ENCODE peak calls at places on chromosome 14, in four cellular contexts. One of them, this sample, is unnamed.
A peak's percentile ranks its signal among the peaks of the same experiment; 100 is the strongest.

GRCh38 chr14:66405158-66405557 is 81.0 kb upstream of the CCDC196 start:
- DNase-seq in HCT116: no peak
- DNase-seq in cardiac muscle cell: peak; percentile 67
- DNase-seq in PC-9: no peak
- DNase-seq in this sample: no peak

GRCh38 chr14:69093551-69094421 is 59.1 kb downstream of the DCAF5 start:
- DNase-seq in PC-9: peak; percentile 33
- DNase-seq in HCT116: no peak
- DNase-seq in cardiac muscle cell: peak; percentile 86
- DNase-seq in this sample: peak; percentile 38

GRCh38 chr14:91904483-91904882 is 37.1 kb upstream of the TC2N start:
- DNase-seq in HCT116: no peak
- DNase-seq in PC-9: no peak
- DNase-seq in cardiac muscle cell: no peak
- DNase-seq in this sample: no peak

GRCh38 chr14:74868739-74869138 is 7.2 kb downstream of the PROX2 start:
- DNase-seq in cardiac muscle cell: no peak
- DNase-seq in HCT116: no peak
- DNase-seq in PC-9: no peak
- DNase-seq in this sample: no peak

GRCh38 chr14:100531591-100532121 is 55.6 kb downstream of the BEGAIN start:
- DNase-seq in cardiac muscle cell: no peak
- DNase-seq in PC-9: no peak
- DNase-seq in HCT116: no peak
- DNase-seq in this sample: no peak

GRCh38 chr14:26598081-26598671 is 343 bp upstream of the NOVA1 start:
- DNase-seq in cardiac muscle cell: peak; percentile 97
- DNase-seq in PC-9: peak; percentile 60
- DNase-seq in HCT116: no peak
- DNase-seq in this sample: peak; percentile 75

GRCh38 chr14:45641541-45641940 is 388.5 kb upstream of the MIS18BP1 start:
- DNase-seq in HCT116: no peak
- DNase-seq in cardiac muscle cell: no peak
- DNase-seq in PC-9: no peak
- DNase-seq in this sample: no peak

GRCh38 chr14:100899841-100900771 is 3.4 kb downstream of the RTL1 start:
- DNase-seq in cardiac muscle cell: peak; percentile 19
- DNase-seq in HCT116: no peak
- DNase-seq in PC-9: no peak
- DNase-seq in this sample: no peak

GRCh38 chr14:68568907-68569545 is 223.8 kb downstream of the ZFP36L1 start:
- DNase-seq in cardiac muscle cell: no peak
- DNase-seq in PC-9: no peak
- DNase-seq in HCT116: no peak
- DNase-seq in this sample: no peak

GRCh38 chr14:32565256-32565655 is 236.2 kb downstream of the AKAP6 start:
- DNase-seq in HCT116: no peak
- DNase-seq in cardiac muscle cell: no peak
- DNase-seq in PC-9: no peak
- DNase-seq in this sample: no peak

GRCh38 chr14:71549421-71549820 is 382.8 kb upstream of the RGS6 start:
- DNase-seq in HCT116: no peak
- DNase-seq in cardiac muscle cell: no peak
- DNase-seq in PC-9: no peak
- DNase-seq in this sample: no peak

GRCh38 chr14:105783707-105784106 is 257.3 kb downstream of the TMEM121 start:
- DNase-seq in HCT116: no peak
- DNase-seq in PC-9: no peak
- DNase-seq in cardiac muscle cell: no peak
- DNase-seq in this sample: no peak

GRCh38 chr14:101055776-101056374 is 152.4 kb upstream of the RTL1 start:
- DNase-seq in cardiac muscle cell: no peak
- DNase-seq in PC-9: no peak
- DNase-seq in HCT116: no peak
- DNase-seq in this sample: no peak

GRCh38 chr14:99327458-99328250 is 55.7 kb upstream of the BCL11B start:
- DNase-seq in PC-9: no peak
- DNase-seq in cardiac muscle cell: no peak
- DNase-seq in HCT116: no peak
- DNase-seq in this sample: peak; percentile 78

GRCh38 chr14:55438066-55438683 is 2.2 kb downstream of the TBPL2 start:
- DNase-seq in PC-9: no peak
- DNase-seq in HCT116: peak; percentile 57
- DNase-seq in cardiac muscle cell: peak; percentile 78
- DNase-seq in this sample: peak; percentile 49

GRCh38 chr14:68976160-68977067 is 2.7 kb downstream of the ACTN1 start:
- DNase-seq in cardiac muscle cell: peak; percentile 40
- DNase-seq in PC-9: no peak
- DNase-seq in HCT116: no peak
- DNase-seq in this sample: peak; percentile 50

GRCh38 chr14:32259368-32260013 is 56.4 kb upstream of the RNU6-8 start:
- DNase-seq in PC-9: peak; percentile 33
- DNase-seq in cardiac muscle cell: peak; percentile 30
- DNase-seq in HCT116: peak; percentile 56
- DNase-seq in this sample: peak; percentile 55

GRCh38 chr14:76937181-76938091 is 91.1 kb downstream of the IRF2BPL start:
- DNase-seq in cardiac muscle cell: peak; percentile 91
- DNase-seq in PC-9: no peak
- DNase-seq in HCT116: no peak
- DNase-seq in this sample: no peak

GRCh38 chr14:55005071-55005470 is 21.8 kb downstream of the WDHD1 start:
- DNase-seq in HCT116: no peak
- DNase-seq in PC-9: no peak
- DNase-seq in cardiac muscle cell: no peak
- DNase-seq in this sample: no peak

GRCh38 chr14:51239813-51240803 is at the start of gene TMX1:
- DNase-seq in PC-9: peak; percentile 94
- DNase-seq in HCT116: peak; percentile 97
- DNase-seq in cardiac muscle cell: peak; percentile 99
- DNase-seq in this sample: peak; percentile 97

GRCh38 chr14:74967618-74968017 is 12.2 kb upstream of the PGF start:
- DNase-seq in cardiac muscle cell: no peak
- DNase-seq in PC-9: no peak
- DNase-seq in HCT116: no peak
- DNase-seq in this sample: no peak

GRCh38 chr14:43539210-43539609 is 967.9 kb downstream of the FSCB start:
- DNase-seq in HCT116: peak; percentile 1
- DNase-seq in cardiac muscle cell: peak; percentile 32
- DNase-seq in PC-9: peak; percentile 5
- DNase-seq in this sample: peak; percentile 45

GRCh38 chr14:93033983-93034670 is 81.6 kb downstream of the ITPK1 start:
- DNase-seq in PC-9: no peak
- DNase-seq in HCT116: no peak
- DNase-seq in cardiac muscle cell: no peak
- DNase-seq in this sample: no peak

GRCh38 chr14:34797747-34798583 is 77.2 kb downstream of the BAZ1A start:
- DNase-seq in PC-9: no peak
- DNase-seq in HCT116: no peak
- DNase-seq in cardiac muscle cell: no peak
- DNase-seq in this sample: peak; percentile 64

GRCh38 chr14:58969951-58970751 is 218.3 kb upstream of the DAAM1 start:
- DNase-seq in HCT116: no peak
- DNase-seq in PC-9: no peak
- DNase-seq in cardiac muscle cell: peak; percentile 44
- DNase-seq in this sample: no peak

GRCh38 chr14:20886091-20886490 is 5.1 kb upstream of the RNASE3 start:
- DNase-seq in HCT116: no peak
- DNase-seq in PC-9: no peak
- DNase-seq in cardiac muscle cell: no peak
- DNase-seq in this sample: no peak

GRCh38 chr14:91509878-91510170 is 286 bp downstream of the PPP4R3A start:
- DNase-seq in HCT116: no peak
- DNase-seq in PC-9: no peak
- DNase-seq in cardiac muscle cell: no peak
- DNase-seq in this sample: no peak

GRCh38 chr14:103185051-103186027 is 62.1 kb downstream of the TNFAIP2 start:
- DNase-seq in cardiac muscle cell: peak; percentile 51
- DNase-seq in HCT116: peak; percentile 40
- DNase-seq in PC-9: peak; percentile 49
- DNase-seq in this sample: no peak

GRCh38 chr14:92456215-92457017 is 57.2 kb upstream of the RIN3 start:
- DNase-seq in cardiac muscle cell: peak; percentile 86
- DNase-seq in HCT116: peak; percentile 50
- DNase-seq in PC-9: peak; percentile 35
- DNase-seq in this sample: no peak

DNA sequence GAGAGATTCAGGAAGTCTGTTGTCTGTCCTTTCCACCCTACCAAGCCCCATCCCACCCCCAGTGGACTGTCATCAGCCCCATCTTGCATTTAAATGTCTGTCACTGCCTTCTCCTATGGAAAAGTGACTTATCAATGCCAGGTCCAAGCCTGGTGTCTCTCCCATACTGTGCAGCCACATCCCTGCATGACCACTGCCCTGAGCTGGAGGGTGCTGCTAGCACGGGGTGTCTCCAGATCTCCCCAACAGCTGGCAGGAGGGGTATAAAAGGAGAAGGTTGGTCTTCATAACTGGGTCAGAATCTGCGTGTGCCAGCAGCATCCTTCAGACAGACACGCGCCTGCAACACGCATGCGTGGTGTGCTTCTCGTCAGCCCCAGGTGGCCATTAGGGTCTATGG is 154.4 kb upstream of the HIF1A start:
- DNase-seq in cardiac muscle cell: no peak
- DNase-seq in PC-9: no peak
- DNase-seq in HCT116: no peak
- DNase-seq in this sample: no peak
- H3K4me1 ChIP-seq in cardiac muscle cell: peaks cover 24% of the 10 kb centered on the region
- H3K4me1 ChIP-seq in PC-9: peaks cover 39% of the 10 kb centered on the region
- H3K4me1 ChIP-seq in HCT116: peaks cover 34% of the 10 kb centered on the region
- H3K4me1 ChIP-seq in this sample: peaks cover 29% of the 10 kb centered on the region

DNA sequence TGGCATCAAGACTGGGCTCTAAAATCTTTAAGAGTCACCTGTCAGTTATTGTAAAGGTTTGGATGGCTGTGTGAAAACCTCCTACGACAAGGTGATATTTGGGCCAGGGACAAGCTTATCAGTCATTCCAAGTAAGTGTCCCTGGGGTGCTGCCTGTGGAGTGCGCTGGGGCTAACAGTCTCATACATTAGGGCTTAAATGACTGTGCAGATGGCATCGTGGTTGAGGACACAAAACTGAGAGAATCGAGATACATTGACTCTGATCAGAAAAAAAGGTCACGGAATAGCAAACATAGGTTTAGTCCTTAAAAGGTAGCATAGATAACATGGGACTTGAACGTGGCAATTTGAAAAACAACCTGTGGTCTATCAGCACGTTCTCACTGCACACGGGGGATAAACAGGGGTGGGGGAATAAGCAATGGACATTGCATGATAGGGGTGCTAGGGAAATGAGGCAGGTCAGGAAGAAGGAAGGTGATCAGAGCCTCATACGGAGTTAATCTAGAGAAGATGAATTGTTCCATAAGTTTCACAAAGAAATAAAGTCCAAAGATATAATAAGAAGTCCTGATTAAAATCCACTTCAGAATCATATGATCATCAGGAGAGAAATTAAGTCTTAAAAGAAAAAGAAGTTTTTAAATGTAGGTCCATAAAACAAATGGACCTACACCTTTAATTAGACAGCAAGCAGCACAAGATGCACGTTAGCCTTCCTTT is 100.3 kb downstream of the DAD1 start:
- DNase-seq in cardiac muscle cell: no peak
- DNase-seq in PC-9: no peak
- DNase-seq in HCT116: no peak
- DNase-seq in this sample: no peak
- H3K4me3 ChIP-seq in cardiac muscle cell: no peak overlapping the region
- H3K4me3 ChIP-seq in PC-9: no peak overlapping the region
- H3K4me3 ChIP-seq in HCT116: no peak overlapping the region
- H3K4me3 ChIP-seq in this sample: no peak overlapping the region

GRCh38 chr14:73521229-73521628 is 15.7 kb upstream of the ACOT1 start:
- DNase-seq in HCT116: no peak
- DNase-seq in PC-9: no peak
- DNase-seq in cardiac muscle cell: no peak
- DNase-seq in this sample: no peak
- TF ChIP-seq CTCF in HCT116: no peak
- TF ChIP-seq CTCF in PC-9: no peak
- TF ChIP-seq CTCF in cardiac muscle cell: no peak
- TF ChIP-seq CTCF in this sample: no peak

GRCh38 chr14:49863483-49864262 is 11.1 kb upstream of the NEMF start:
- DNase-seq in HCT116: no peak
- DNase-seq in cardiac muscle cell: no peak
- DNase-seq in PC-9: no peak
- DNase-seq in this sample: no peak
- H3K4me1 ChIP-seq in HCT116: peaks cover 15% of the 10 kb centered on the region
- H3K4me1 ChIP-seq in cardiac muscle cell: peaks cover 14% of the 10 kb centered on the region
- H3K4me1 ChIP-seq in PC-9: peaks cover 42% of the 10 kb centered on the region
- H3K4me1 ChIP-seq in this sample: peaks cover 7% of the 10 kb centered on the region

GRCh38 chr14:64720190-64720589 is 16.0 kb downstream of the PLEKHG3 start:
- DNase-seq in HCT116: peak; percentile 93
- DNase-seq in cardiac muscle cell: no peak
- DNase-seq in PC-9: peak; percentile 78
- DNase-seq in this sample: no peak

GRCh38 chr14:64717870-64718269 is 13.6 kb downstream of the PLEKHG3 start:
- DNase-seq in cardiac muscle cell: no peak
- DNase-seq in HCT116: no peak
- DNase-seq in PC-9: peak; percentile 87
- DNase-seq in this sample: no peak

GRCh38 chr14:64718762-64719161 is 14.5 kb downstream of the PLEKHG3 start:
- DNase-seq in cardiac muscle cell: no peak
- DNase-seq in PC-9: no peak
- DNase-seq in HCT116: no peak
- DNase-seq in this sample: no peak

GRCh38 chr14:64721391-64721791 is 17.2 kb downstream of the PLEKHG3 start:
- DNase-seq in PC-9: peak; percentile 59
- DNase-seq in HCT116: no peak
- DNase-seq in cardiac muscle cell: peak; percentile 49
- DNase-seq in this sample: no peak

GRCh38 chr14:64719601-64720000 is 15.4 kb downstream of the PLEKHG3 start:
- DNase-seq in PC-9: no peak
- DNase-seq in HCT116: no peak
- DNase-seq in cardiac muscle cell: no peak
- DNase-seq in this sample: no peak
- H3K4me3 ChIP-seq in PC-9: peak overlapping the region; percentile 11
- H3K4me3 ChIP-seq in HCT116: no peak overlapping the region
- H3K4me3 ChIP-seq in cardiac muscle cell: no peak overlapping the region
- H3K4me3 ChIP-seq in this sample: no peak overlapping the region

DNA sequence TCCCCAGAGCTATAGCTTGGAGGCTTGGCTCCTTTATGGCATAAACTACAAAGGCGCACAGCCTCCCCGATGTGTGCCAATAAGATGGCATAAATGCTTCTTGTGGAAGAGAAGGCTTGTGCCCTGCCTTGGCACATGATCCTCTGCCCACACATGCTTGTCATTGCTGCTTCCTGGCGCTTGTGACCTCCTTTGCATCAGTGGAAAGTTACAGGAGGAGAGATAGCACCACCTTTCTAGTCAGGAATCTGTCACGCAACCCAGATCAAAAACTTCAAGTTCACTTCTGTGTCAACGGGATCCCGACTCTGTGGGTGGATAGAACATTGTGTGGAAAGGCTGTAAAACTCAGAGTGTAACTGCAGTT is 183.8 kb upstream of the HIF1A start:
- DNase-seq in HCT116: no peak
- DNase-seq in cardiac muscle cell: no peak
- DNase-seq in PC-9: no peak
- DNase-seq in this sample: no peak
- TF ChIP-seq CTCF in HCT116: no peak
- TF ChIP-seq CTCF in cardiac muscle cell: no peak
- TF ChIP-seq CTCF in PC-9: no peak
- TF ChIP-seq CTCF in this sample: no peak

This sample was measured in Caco-2.